ENCODE peak calls at places on chromosome 21, in nine cellular contexts. One of them, this sample, is unnamed.

GRCh38 chr21:35395728-35396127 is 346.6 kb upstream of the RUNX1 start:
- DNase-seq in aorta: no peak
- DNase-seq in transverse colon: no peak
- DNase-seq in psoas muscle: no peak
- DNase-seq in RWPE1: peak
- DNase-seq in lung: no peak
- DNase-seq in CD4-positive, alpha-beta T cell: no peak
- DNase-seq in CD8-positive, alpha-beta memory T cell: no peak
- DNase-seq in effector memory CD4-positive, alpha-beta T cell: no peak
- DNase-seq in this sample: no peak

GRCh38 chr21:24076179-24076578 is 1531.1 kb downstream of the MRPL39 start:
- DNase-seq in aorta: no peak
- DNase-seq in transverse colon: no peak
- DNase-seq in psoas muscle: no peak
- DNase-seq in RWPE1: no peak
- DNase-seq in lung: no peak
- DNase-seq in CD4-positive, alpha-beta T cell: no peak
- DNase-seq in CD8-positive, alpha-beta memory T cell: peak
- DNase-seq in effector memory CD4-positive, alpha-beta T cell: no peak
- DNase-seq in this sample: no peak

GRCh38 chr21:37531402-37532042 is 164.9 kb downstream of the DYRK1A start:
- DNase-seq in aorta: peak
- DNase-seq in transverse colon: peak
- DNase-seq in psoas muscle: peak
- DNase-seq in RWPE1: no peak
- DNase-seq in lung: peak
- DNase-seq in CD4-positive, alpha-beta T cell: no peak
- DNase-seq in CD8-positive, alpha-beta memory T cell: no peak
- DNase-seq in effector memory CD4-positive, alpha-beta T cell: no peak
- DNase-seq in this sample: no peak

GRCh38 chr21:25756190-25756932 is 21.6 kb downstream of the GABPA start:
- DNase-seq in aorta: no peak
- DNase-seq in transverse colon: no peak
- DNase-seq in psoas muscle: no peak
- DNase-seq in RWPE1: no peak
- DNase-seq in lung: no peak
- DNase-seq in CD4-positive, alpha-beta T cell: no peak
- DNase-seq in CD8-positive, alpha-beta memory T cell: no peak
- DNase-seq in effector memory CD4-positive, alpha-beta T cell: no peak
- DNase-seq in this sample: no peak

GRCh38 chr21:35738342-35738961 is 321.9 kb downstream of the SETD4 start:
- DNase-seq in aorta: no peak
- DNase-seq in transverse colon: no peak
- DNase-seq in psoas muscle: no peak
- DNase-seq in RWPE1: peak
- DNase-seq in lung: no peak
- DNase-seq in CD4-positive, alpha-beta T cell: no peak
- DNase-seq in CD8-positive, alpha-beta memory T cell: no peak
- DNase-seq in effector memory CD4-positive, alpha-beta T cell: no peak
- DNase-seq in this sample: no peak

GRCh38 chr21:27425172-27425571 is 458.3 kb upstream of the ADAMTS5 start:
- DNase-seq in aorta: no peak
- DNase-seq in transverse colon: no peak
- DNase-seq in psoas muscle: no peak
- DNase-seq in RWPE1: no peak
- DNase-seq in lung: no peak
- DNase-seq in CD4-positive, alpha-beta T cell: no peak
- DNase-seq in CD8-positive, alpha-beta memory T cell: no peak
- DNase-seq in effector memory CD4-positive, alpha-beta T cell: no peak
- DNase-seq in this sample: no peak

GRCh38 chr21:32426066-32426465 is 13.6 kb downstream of the EVA1C start:
- DNase-seq in aorta: no peak
- DNase-seq in transverse colon: no peak
- DNase-seq in psoas muscle: no peak
- DNase-seq in RWPE1: peak
- DNase-seq in lung: no peak
- DNase-seq in CD4-positive, alpha-beta T cell: no peak
- DNase-seq in CD8-positive, alpha-beta memory T cell: no peak
- DNase-seq in effector memory CD4-positive, alpha-beta T cell: no peak
- DNase-seq in this sample: no peak

GRCh38 chr21:37244506-37245083 is 22.5 kb downstream of the VPS26C start:
- DNase-seq in aorta: no peak
- DNase-seq in transverse colon: no peak
- DNase-seq in psoas muscle: no peak
- DNase-seq in RWPE1: no peak
- DNase-seq in lung: no peak
- DNase-seq in CD4-positive, alpha-beta T cell: no peak
- DNase-seq in CD8-positive, alpha-beta memory T cell: no peak
- DNase-seq in effector memory CD4-positive, alpha-beta T cell: no peak
- DNase-seq in this sample: no peak

GRCh38 chr21:25983745-25984144 is 186.8 kb downstream of the APP start:
- DNase-seq in aorta: no peak
- DNase-seq in transverse colon: no peak
- DNase-seq in psoas muscle: no peak
- DNase-seq in RWPE1: no peak
- DNase-seq in lung: no peak
- DNase-seq in CD4-positive, alpha-beta T cell: no peak
- DNase-seq in CD8-positive, alpha-beta memory T cell: no peak
- DNase-seq in effector memory CD4-positive, alpha-beta T cell: no peak
- DNase-seq in this sample: no peak

GRCh38 chr21:32382108-32382601 is 10.7 kb downstream of the URB1 start:
- DNase-seq in aorta: no peak
- DNase-seq in transverse colon: no peak
- DNase-seq in psoas muscle: no peak
- DNase-seq in RWPE1: peak
- DNase-seq in lung: no peak
- DNase-seq in CD4-positive, alpha-beta T cell: no peak
- DNase-seq in CD8-positive, alpha-beta memory T cell: no peak
- DNase-seq in effector memory CD4-positive, alpha-beta T cell: no peak
- DNase-seq in this sample: no peak

GRCh38 chr21:36480618-36481017 is 696 bp upstream of the CLDN14 start:
- DNase-seq in aorta: no peak
- DNase-seq in transverse colon: no peak
- DNase-seq in psoas muscle: no peak
- DNase-seq in RWPE1: no peak
- DNase-seq in lung: no peak
- DNase-seq in CD4-positive, alpha-beta T cell: no peak
- DNase-seq in CD8-positive, alpha-beta memory T cell: no peak
- DNase-seq in effector memory CD4-positive, alpha-beta T cell: no peak
- DNase-seq in this sample: no peak

GRCh38 chr21:26833460-26833939 is 11.7 kb downstream of the ADAMTS1 start:
- DNase-seq in aorta: peak
- DNase-seq in transverse colon: no peak
- DNase-seq in psoas muscle: no peak
- DNase-seq in RWPE1: no peak
- DNase-seq in lung: no peak
- DNase-seq in CD4-positive, alpha-beta T cell: no peak
- DNase-seq in CD8-positive, alpha-beta memory T cell: no peak
- DNase-seq in effector memory CD4-positive, alpha-beta T cell: no peak
- DNase-seq in this sample: no peak

GRCh38 chr21:42248783-42249597 is 30.1 kb downstream of the ABCG1 start:
- DNase-seq in aorta: peak
- DNase-seq in transverse colon: no peak
- DNase-seq in psoas muscle: peak
- DNase-seq in RWPE1: no peak
- DNase-seq in lung: no peak
- DNase-seq in CD4-positive, alpha-beta T cell: no peak
- DNase-seq in CD8-positive, alpha-beta memory T cell: no peak
- DNase-seq in effector memory CD4-positive, alpha-beta T cell: no peak
- DNase-seq in this sample: no peak

GRCh38 chr21:42251654-42252053 is 32.7 kb downstream of the ABCG1 start:
- DNase-seq in aorta: no peak
- DNase-seq in transverse colon: no peak
- DNase-seq in psoas muscle: peak
- DNase-seq in RWPE1: no peak
- DNase-seq in lung: no peak
- DNase-seq in CD4-positive, alpha-beta T cell: no peak
- DNase-seq in CD8-positive, alpha-beta memory T cell: no peak
- DNase-seq in effector memory CD4-positive, alpha-beta T cell: no peak
- DNase-seq in this sample: no peak

GRCh38 chr21:42252267-42252666 is 33.3 kb downstream of the ABCG1 start:
- DNase-seq in aorta: no peak
- DNase-seq in transverse colon: no peak
- DNase-seq in psoas muscle: peak
- DNase-seq in RWPE1: no peak
- DNase-seq in lung: no peak
- DNase-seq in CD4-positive, alpha-beta T cell: no peak
- DNase-seq in CD8-positive, alpha-beta memory T cell: no peak
- DNase-seq in effector memory CD4-positive, alpha-beta T cell: no peak
- DNase-seq in this sample: no peak

GRCh38 chr21:42252778-42253340 is 33.9 kb downstream of the ABCG1 start:
- DNase-seq in aorta: no peak
- DNase-seq in transverse colon: peak
- DNase-seq in psoas muscle: peak
- DNase-seq in RWPE1: no peak
- DNase-seq in lung: no peak
- DNase-seq in CD4-positive, alpha-beta T cell: no peak
- DNase-seq in CD8-positive, alpha-beta memory T cell: no peak
- DNase-seq in effector memory CD4-positive, alpha-beta T cell: no peak
- DNase-seq in this sample: no peak

DNA sequence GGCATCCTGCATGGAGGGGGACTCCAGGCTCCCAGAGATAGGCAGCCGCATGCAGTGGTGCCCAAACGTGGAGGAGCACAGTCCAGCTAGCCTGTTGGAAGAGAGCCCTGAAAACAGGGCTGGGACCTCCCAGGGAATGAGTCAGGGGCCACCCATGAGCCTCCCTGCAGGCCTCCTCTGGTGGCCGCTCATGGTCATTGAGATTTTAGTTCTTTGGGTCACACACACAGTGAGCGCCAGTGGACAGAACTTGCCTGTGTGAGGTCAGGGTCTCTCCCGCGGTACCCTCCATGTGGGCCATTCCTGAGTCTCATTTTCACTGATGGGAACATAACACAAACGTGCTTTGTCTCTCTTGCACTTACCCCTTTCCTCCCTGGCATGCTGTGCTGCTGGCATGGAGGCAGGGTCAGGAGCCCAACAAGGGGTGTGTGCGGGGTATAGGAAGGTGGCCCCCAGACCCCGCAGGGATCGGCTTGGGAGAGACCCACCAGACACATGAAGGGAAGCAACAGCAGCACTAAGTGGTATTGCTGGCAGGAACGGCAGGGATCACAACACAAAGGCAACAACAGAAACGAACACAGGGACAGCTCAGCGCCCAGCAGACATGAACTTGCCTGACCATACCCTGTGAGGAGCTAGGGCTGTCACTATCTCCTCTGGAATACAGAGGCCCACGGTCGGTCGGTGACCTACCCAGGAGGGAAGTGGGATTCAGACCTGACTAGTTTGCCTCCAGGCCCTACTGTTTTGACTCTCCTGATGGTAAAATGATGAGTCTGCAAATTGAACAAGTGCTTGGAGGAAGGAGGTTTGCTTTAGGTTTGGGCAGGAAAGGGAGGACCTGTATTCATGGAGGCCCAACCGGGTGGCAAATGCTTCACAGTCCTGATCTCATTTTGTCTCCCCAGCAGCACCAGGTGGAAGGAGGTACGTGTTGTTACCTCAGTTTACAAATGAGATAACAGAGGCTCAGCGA is 31.8 kb downstream of the ABCG1 start:
- DNase-seq in aorta: no peak
- DNase-seq in transverse colon: no peak
- DNase-seq in psoas muscle: peak
- DNase-seq in RWPE1: no peak
- DNase-seq in lung: no peak
- DNase-seq in CD4-positive, alpha-beta T cell: no peak
- DNase-seq in CD8-positive, alpha-beta memory T cell: no peak
- DNase-seq in effector memory CD4-positive, alpha-beta T cell: no peak
- DNase-seq in this sample: no peak
- H3K27ac ChIP-seq in aorta: no peak
- H3K27ac ChIP-seq in transverse colon: no peak
- H3K27ac ChIP-seq in psoas muscle: no peak
- H3K27ac ChIP-seq in RWPE1: no peak
- H3K27ac ChIP-seq in lung: no peak
- H3K27ac ChIP-seq in CD4-positive, alpha-beta T cell: no peak
- H3K27ac ChIP-seq in CD8-positive, alpha-beta memory T cell: no peak
- H3K27ac ChIP-seq in effector memory CD4-positive, alpha-beta T cell: no peak
- H3K27ac ChIP-seq in this sample: no peak

DNA sequence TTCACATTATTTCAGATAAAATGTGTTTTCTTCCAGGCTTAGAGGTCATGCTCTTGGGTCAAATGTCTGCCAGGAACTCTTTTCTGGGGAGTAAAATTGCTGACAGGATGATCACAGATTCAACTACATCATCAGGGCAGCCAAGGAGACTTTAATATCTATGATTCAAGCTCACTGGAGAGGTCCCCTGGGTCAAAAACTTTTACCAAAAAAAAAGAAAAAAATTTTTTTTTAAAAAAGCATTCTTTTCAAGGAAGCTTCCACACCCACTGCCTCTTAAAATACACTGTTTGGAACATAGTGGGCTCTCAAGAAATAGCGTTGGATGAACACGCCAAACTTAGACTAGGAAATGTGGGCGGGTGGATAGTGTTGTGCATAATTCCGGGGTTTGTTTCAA is 81.3 kb downstream of the TIAM1 start:
- DNase-seq in aorta: no peak
- DNase-seq in transverse colon: no peak
- DNase-seq in psoas muscle: no peak
- DNase-seq in RWPE1: no peak
- DNase-seq in lung: no peak
- DNase-seq in CD4-positive, alpha-beta T cell: no peak
- DNase-seq in CD8-positive, alpha-beta memory T cell: no peak
- DNase-seq in effector memory CD4-positive, alpha-beta T cell: no peak
- DNase-seq in this sample: no peak
- H3K27ac ChIP-seq in aorta: no peak
- H3K27ac ChIP-seq in transverse colon: no peak
- H3K27ac ChIP-seq in psoas muscle: no peak
- H3K27ac ChIP-seq in RWPE1: no peak
- H3K27ac ChIP-seq in lung: no peak
- H3K27ac ChIP-seq in CD4-positive, alpha-beta T cell: no peak
- H3K27ac ChIP-seq in CD8-positive, alpha-beta memory T cell: no peak
- H3K27ac ChIP-seq in effector memory CD4-positive, alpha-beta T cell: no peak
- H3K27ac ChIP-seq in this sample: no peak

DNA sequence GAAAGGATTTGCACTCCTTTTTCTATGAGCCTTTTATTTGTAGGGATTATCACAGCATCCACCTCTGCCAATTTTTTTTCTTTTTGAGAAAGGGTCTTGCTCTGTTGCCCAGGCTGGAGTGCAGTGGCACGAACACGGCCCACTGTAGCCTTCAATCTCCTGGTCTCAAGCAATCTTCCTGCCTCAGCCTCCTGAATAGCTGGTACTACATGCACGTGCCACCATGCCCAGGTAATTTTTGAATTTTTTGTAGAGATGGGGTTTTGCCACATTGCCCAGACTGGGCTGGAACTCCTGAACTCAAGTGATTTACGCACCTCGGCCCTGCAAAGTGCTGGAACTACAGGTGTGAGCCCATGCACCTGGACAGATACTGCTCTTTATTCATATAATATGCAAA is 2.1 kb downstream of the SAMSN1 start:
- DNase-seq in aorta: no peak
- DNase-seq in transverse colon: no peak
- DNase-seq in psoas muscle: no peak
- DNase-seq in RWPE1: no peak
- DNase-seq in lung: no peak
- DNase-seq in CD4-positive, alpha-beta T cell: no peak
- DNase-seq in CD8-positive, alpha-beta memory T cell: no peak
- DNase-seq in effector memory CD4-positive, alpha-beta T cell: no peak
- DNase-seq in this sample: no peak
- H3K27ac ChIP-seq in aorta: no peak
- H3K27ac ChIP-seq in transverse colon: peak
- H3K27ac ChIP-seq in psoas muscle: no peak
- H3K27ac ChIP-seq in RWPE1: no peak
- H3K27ac ChIP-seq in lung: no peak
- H3K27ac ChIP-seq in CD4-positive, alpha-beta T cell: peak
- H3K27ac ChIP-seq in CD8-positive, alpha-beta memory T cell: peak
- H3K27ac ChIP-seq in effector memory CD4-positive, alpha-beta T cell: peak
- H3K27ac ChIP-seq in this sample: no peak

GRCh38 chr21:44354001-44354405 is 582 bp downstream of the TRPM2 start:
- DNase-seq in aorta: no peak
- DNase-seq in transverse colon: no peak
- DNase-seq in psoas muscle: peak
- DNase-seq in RWPE1: no peak
- DNase-seq in lung: no peak
- DNase-seq in CD4-positive, alpha-beta T cell: no peak
- DNase-seq in CD8-positive, alpha-beta memory T cell: no peak
- DNase-seq in effector memory CD4-positive, alpha-beta T cell: no peak
- DNase-seq in this sample: no peak
- H3K27ac ChIP-seq in aorta: no peak
- H3K27ac ChIP-seq in transverse colon: peak
- H3K27ac ChIP-seq in psoas muscle: peak
- H3K27ac ChIP-seq in RWPE1: no peak
- H3K27ac ChIP-seq in lung: no peak
- H3K27ac ChIP-seq in CD4-positive, alpha-beta T cell: no peak
- H3K27ac ChIP-seq in CD8-positive, alpha-beta memory T cell: no peak
- H3K27ac ChIP-seq in effector memory CD4-positive, alpha-beta T cell: no peak
- H3K27ac ChIP-seq in this sample: no peak

This sample was measured in breast epithelium.